ENCODE peak calls at places on chromosomes 12 and 14, in eight cellular contexts. One of them, this sample, is unnamed.
A peak's percentile ranks its signal among the peaks of the same experiment; 100 is the strongest.

GRCh38 chr12:122830517-122831214 is 4.6 kb upstream of the HIP1R start:
- DNase-seq in HCT116: peak; percentile 87
- DNase-seq in H9: no peak
- DNase-seq in astrocyte: peak; percentile 73
- DNase-seq in fibroblast of lung: peak; percentile 98
- DNase-seq in neural progenitor cell: no peak
- DNase-seq in GM23248: peak; percentile 94
- DNase-seq in GM23338: no peak
- DNase-seq in this sample: peak; percentile 96

GRCh38 chr12:10094648-10095047 is 4.1 kb downstream of the CLEC1A start:
- DNase-seq in neural progenitor cell: no peak
- DNase-seq in HCT116: no peak
- DNase-seq in GM23338: no peak
- DNase-seq in GM23248: no peak
- DNase-seq in H9: no peak
- DNase-seq in fibroblast of lung: no peak
- DNase-seq in astrocyte: no peak
- DNase-seq in this sample: no peak

GRCh38 chr14:100246809-100247428 is 8.0 kb downstream of the YY1 start:
- DNase-seq in HCT116: peak; percentile 48
- DNase-seq in fibroblast of lung: peak; percentile 43
- DNase-seq in astrocyte: no peak
- DNase-seq in neural progenitor cell: peak; percentile 69
- DNase-seq in GM23248: peak; percentile 61
- DNase-seq in H9: peak; percentile 34
- DNase-seq in GM23338: peak; percentile 92
- DNase-seq in this sample: peak; percentile 47

GRCh38 chr12:47573146-47573659 is 132.6 kb downstream of the RPAP3 start:
- DNase-seq in H9: no peak
- DNase-seq in GM23338: no peak
- DNase-seq in GM23248: no peak
- DNase-seq in fibroblast of lung: no peak
- DNase-seq in astrocyte: no peak
- DNase-seq in HCT116: no peak
- DNase-seq in neural progenitor cell: no peak
- DNase-seq in this sample: no peak

GRCh38 chr12:124925117-124925516 is 10.7 kb upstream of the UBC start:
- DNase-seq in GM23248: no peak
- DNase-seq in HCT116: no peak
- DNase-seq in H9: no peak
- DNase-seq in fibroblast of lung: no peak
- DNase-seq in neural progenitor cell: no peak
- DNase-seq in GM23338: no peak
- DNase-seq in astrocyte: no peak
- DNase-seq in this sample: no peak

GRCh38 chr12:114767081-114767480 is 83.1 kb upstream of the TBX3 start:
- DNase-seq in HCT116: no peak
- DNase-seq in astrocyte: no peak
- DNase-seq in GM23248: no peak
- DNase-seq in H9: no peak
- DNase-seq in GM23338: no peak
- DNase-seq in neural progenitor cell: no peak
- DNase-seq in fibroblast of lung: no peak
- DNase-seq in this sample: no peak

GRCh38 chr14:35285168-35285990 is 6.8 kb upstream of the PSMA6 start:
- DNase-seq in HCT116: no peak
- DNase-seq in astrocyte: no peak
- DNase-seq in H9: no peak
- DNase-seq in neural progenitor cell: no peak
- DNase-seq in fibroblast of lung: no peak
- DNase-seq in GM23338: no peak
- DNase-seq in GM23248: peak; percentile 30
- DNase-seq in this sample: peak; percentile 18

GRCh38 chr14:24398943-24399801 is at the start of gene NYNRIN:
- DNase-seq in astrocyte: peak; percentile 16
- DNase-seq in neural progenitor cell: peak; percentile 84
- DNase-seq in GM23338: peak; percentile 41
- DNase-seq in fibroblast of lung: no peak
- DNase-seq in GM23248: peak; percentile 58
- DNase-seq in H9: peak; percentile 73
- DNase-seq in HCT116: no peak
- DNase-seq in this sample: no peak

GRCh38 chr12:3077572-3078081 is 448 bp downstream of the TSPAN9 start:
- DNase-seq in neural progenitor cell: no peak
- DNase-seq in GM23338: peak; percentile 42
- DNase-seq in fibroblast of lung: peak; percentile 85
- DNase-seq in astrocyte: peak; percentile 28
- DNase-seq in H9: peak; percentile 39
- DNase-seq in HCT116: no peak
- DNase-seq in GM23248: peak; percentile 47
- DNase-seq in this sample: no peak

GRCh38 chr14:44988694-44989093 is 26.7 kb downstream of the TOGARAM1 start:
- DNase-seq in GM23248: no peak
- DNase-seq in neural progenitor cell: peak; percentile 22
- DNase-seq in H9: no peak
- DNase-seq in GM23338: no peak
- DNase-seq in fibroblast of lung: no peak
- DNase-seq in HCT116: no peak
- DNase-seq in astrocyte: no peak
- DNase-seq in this sample: no peak

GRCh38 chr12:51399893-51400292 is 8.7 kb upstream of the GALNT6 start:
- DNase-seq in GM23248: no peak
- DNase-seq in fibroblast of lung: no peak
- DNase-seq in H9: peak; percentile 20
- DNase-seq in GM23338: no peak
- DNase-seq in neural progenitor cell: no peak
- DNase-seq in astrocyte: no peak
- DNase-seq in HCT116: no peak
- DNase-seq in this sample: no peak

GRCh38 chr12:105978686-105979085 is 160.1 kb downstream of the NUAK1 start:
- DNase-seq in HCT116: no peak
- DNase-seq in GM23338: no peak
- DNase-seq in neural progenitor cell: no peak
- DNase-seq in GM23248: no peak
- DNase-seq in fibroblast of lung: peak; percentile 68
- DNase-seq in astrocyte: peak; percentile 52
- DNase-seq in H9: no peak
- DNase-seq in this sample: peak; percentile 34

GRCh38 chr14:94011795-94012194 is 14.3 kb upstream of the OTUB2 start:
- DNase-seq in neural progenitor cell: no peak
- DNase-seq in fibroblast of lung: no peak
- DNase-seq in H9: no peak
- DNase-seq in GM23338: no peak
- DNase-seq in HCT116: no peak
- DNase-seq in astrocyte: peak; percentile 36
- DNase-seq in GM23248: peak; percentile 59
- DNase-seq in this sample: peak; percentile 21

GRCh38 chr12:80966001-80966400 is 28.3 kb upstream of the LIN7A start:
- DNase-seq in GM23338: peak; percentile 80
- DNase-seq in HCT116: no peak
- DNase-seq in H9: peak; percentile 73
- DNase-seq in astrocyte: no peak
- DNase-seq in neural progenitor cell: peak; percentile 20
- DNase-seq in GM23248: no peak
- DNase-seq in fibroblast of lung: no peak
- DNase-seq in this sample: no peak

GRCh38 chr14:104094709-104095425 is 9.4 kb downstream of the ASPG start:
- DNase-seq in astrocyte: no peak
- DNase-seq in GM23338: peak; percentile 80
- DNase-seq in H9: peak; percentile 89
- DNase-seq in GM23248: peak; percentile 55
- DNase-seq in neural progenitor cell: peak; percentile 82
- DNase-seq in HCT116: no peak
- DNase-seq in fibroblast of lung: peak; percentile 25
- DNase-seq in this sample: peak; percentile 26

GRCh38 chr12:108828774-108829173 is 28.6 kb downstream of the SSH1 start:
- DNase-seq in H9: no peak
- DNase-seq in fibroblast of lung: peak; percentile 74
- DNase-seq in GM23338: no peak
- DNase-seq in neural progenitor cell: no peak
- DNase-seq in astrocyte: peak; percentile 94
- DNase-seq in HCT116: peak; percentile 75
- DNase-seq in GM23248: peak; percentile 87
- DNase-seq in this sample: no peak

GRCh38 chr14:77498984-77499527 is 440 bp upstream of the ISM2 start:
- DNase-seq in HCT116: no peak
- DNase-seq in GM23338: peak; percentile 62
- DNase-seq in neural progenitor cell: peak; percentile 76
- DNase-seq in astrocyte: no peak
- DNase-seq in H9: peak; percentile 50
- DNase-seq in GM23248: peak; percentile 32
- DNase-seq in fibroblast of lung: no peak
- DNase-seq in this sample: no peak

GRCh38 chr14:23207146-23207540 is 23.7 kb upstream of the SLC7A8 start:
- DNase-seq in GM23248: no peak
- DNase-seq in astrocyte: no peak
- DNase-seq in fibroblast of lung: no peak
- DNase-seq in GM23338: peak; percentile 70
- DNase-seq in neural progenitor cell: no peak
- DNase-seq in HCT116: no peak
- DNase-seq in H9: no peak
- DNase-seq in this sample: no peak
- H2AFZ ChIP-seq in GM23248: no peak overlapping the region
- H2AFZ ChIP-seq in astrocyte: no peak overlapping the region
- H2AFZ ChIP-seq in fibroblast of lung: no peak overlapping the region
- H2AFZ ChIP-seq in GM23338: no peak overlapping the region
- H2AFZ ChIP-seq in neural progenitor cell: peak overlapping the region; percentile 83
- H2AFZ ChIP-seq in HCT116: no peak overlapping the region
- H2AFZ ChIP-seq in H9: no peak overlapping the region
- H2AFZ ChIP-seq in this sample: no peak overlapping the region

GRCh38 chr14:105979446-105979845 is 453.1 kb downstream of the TMEM121 start:
- DNase-seq in GM23338: no peak
- DNase-seq in H9: no peak
- DNase-seq in neural progenitor cell: no peak
- DNase-seq in astrocyte: no peak
- DNase-seq in fibroblast of lung: no peak
- DNase-seq in GM23248: no peak
- DNase-seq in HCT116: no peak
- DNase-seq in this sample: no peak
- H2AFZ ChIP-seq in GM23338: no peak overlapping the region
- H2AFZ ChIP-seq in H9: no peak overlapping the region
- H2AFZ ChIP-seq in neural progenitor cell: no peak overlapping the region
- H2AFZ ChIP-seq in astrocyte: no peak overlapping the region
- H2AFZ ChIP-seq in fibroblast of lung: no peak overlapping the region
- H2AFZ ChIP-seq in GM23248: no peak overlapping the region
- H2AFZ ChIP-seq in HCT116: no peak overlapping the region
- H2AFZ ChIP-seq in this sample: no peak overlapping the region

DNA sequence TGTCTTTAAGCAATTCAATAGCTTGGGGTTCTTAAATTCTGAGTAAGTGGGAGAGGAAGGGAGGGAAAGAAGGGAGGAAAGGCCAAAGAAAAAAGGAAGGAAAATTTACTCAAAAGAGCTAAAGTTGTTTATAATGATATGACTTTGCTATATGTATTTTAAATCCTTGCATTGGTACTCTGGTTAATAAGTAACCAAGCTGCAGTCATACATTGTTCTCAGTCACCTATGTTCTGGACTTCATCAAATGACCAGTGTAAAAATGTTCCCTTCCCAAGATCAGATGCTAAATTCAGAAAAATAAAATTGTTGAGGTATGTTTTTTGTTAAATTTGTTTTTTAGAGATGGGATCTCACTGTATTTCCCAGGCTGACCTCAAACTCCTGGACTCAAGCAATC is 259.9 kb upstream of the CPNE8 start:
- DNase-seq in astrocyte: no peak
- DNase-seq in GM23338: no peak
- DNase-seq in HCT116: no peak
- DNase-seq in fibroblast of lung: no peak
- DNase-seq in H9: no peak
- DNase-seq in GM23248: no peak
- DNase-seq in neural progenitor cell: no peak
- DNase-seq in this sample: no peak
- H2AFZ ChIP-seq in astrocyte: no peak overlapping the region
- H2AFZ ChIP-seq in GM23338: no peak overlapping the region
- H2AFZ ChIP-seq in HCT116: no peak overlapping the region
- H2AFZ ChIP-seq in fibroblast of lung: no peak overlapping the region
- H2AFZ ChIP-seq in H9: no peak overlapping the region
- H2AFZ ChIP-seq in GM23248: no peak overlapping the region
- H2AFZ ChIP-seq in neural progenitor cell: no peak overlapping the region
- H2AFZ ChIP-seq in this sample: no peak overlapping the region

GRCh38 chr12:95829395-95829794 is 29.4 kb upstream of the SNRPF start:
- DNase-seq in fibroblast of lung: no peak
- DNase-seq in H9: no peak
- DNase-seq in astrocyte: no peak
- DNase-seq in GM23248: no peak
- DNase-seq in HCT116: no peak
- DNase-seq in neural progenitor cell: no peak
- DNase-seq in GM23338: no peak
- DNase-seq in this sample: no peak

GRCh38 chr12:95834572-95834971 is 24.2 kb upstream of the SNRPF start:
- DNase-seq in GM23338: no peak
- DNase-seq in H9: no peak
- DNase-seq in GM23248: no peak
- DNase-seq in HCT116: no peak
- DNase-seq in astrocyte: no peak
- DNase-seq in fibroblast of lung: no peak
- DNase-seq in neural progenitor cell: no peak
- DNase-seq in this sample: no peak

GRCh38 chr12:95836185-95836609 is 22.6 kb upstream of the SNRPF start:
- DNase-seq in astrocyte: peak; percentile 83
- DNase-seq in neural progenitor cell: no peak
- DNase-seq in GM23248: peak; percentile 85
- DNase-seq in fibroblast of lung: peak; percentile 35
- DNase-seq in GM23338: no peak
- DNase-seq in HCT116: no peak
- DNase-seq in H9: no peak
- DNase-seq in this sample: peak; percentile 80

DNA sequence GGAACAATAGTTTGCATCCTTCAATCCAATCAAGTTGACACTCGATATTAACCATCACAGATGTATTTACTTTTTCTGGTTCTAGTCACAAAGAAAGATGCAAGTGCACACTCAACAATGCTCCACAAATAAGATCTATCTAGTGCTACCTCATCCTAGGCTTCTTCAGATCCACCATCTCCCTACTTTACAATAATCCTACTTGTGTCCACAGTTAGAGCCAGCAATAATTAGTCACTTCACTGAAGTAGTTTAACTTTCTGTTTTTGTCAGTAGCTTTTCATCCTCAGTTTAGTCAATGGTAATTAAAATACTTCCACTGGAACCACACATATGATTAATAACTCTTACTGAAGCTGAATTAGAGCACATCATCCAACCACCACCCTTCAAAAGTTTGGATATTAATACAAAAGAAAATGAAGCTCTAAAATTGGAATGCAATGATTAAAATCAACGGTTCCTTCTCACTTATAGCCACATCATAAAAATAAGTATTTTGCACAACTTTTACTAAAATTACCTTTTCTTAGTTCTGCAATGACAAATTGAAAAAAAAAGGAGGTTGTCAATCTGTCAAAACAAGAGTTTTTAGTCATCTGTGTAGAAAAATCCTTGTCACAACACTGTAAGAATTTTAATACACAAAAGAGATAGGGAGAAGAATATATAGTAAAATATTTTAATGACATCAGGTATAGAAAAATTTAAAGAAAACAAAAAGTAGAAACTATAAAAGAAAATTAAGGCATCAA is 28.2 kb upstream of the SNRPF start:
- DNase-seq in neural progenitor cell: no peak
- DNase-seq in GM23248: no peak
- DNase-seq in GM23338: no peak
- DNase-seq in HCT116: no peak
- DNase-seq in H9: no peak
- DNase-seq in astrocyte: no peak
- DNase-seq in fibroblast of lung: no peak
- DNase-seq in this sample: no peak
- H2AFZ ChIP-seq in neural progenitor cell: no peak overlapping the region
- H2AFZ ChIP-seq in GM23248: no peak overlapping the region
- H2AFZ ChIP-seq in GM23338: no peak overlapping the region
- H2AFZ ChIP-seq in HCT116: no peak overlapping the region
- H2AFZ ChIP-seq in H9: no peak overlapping the region
- H2AFZ ChIP-seq in astrocyte: no peak overlapping the region
- H2AFZ ChIP-seq in fibroblast of lung: no peak overlapping the region
- H2AFZ ChIP-seq in this sample: no peak overlapping the region

GRCh38 chr12:130650131-130650530 is 66.0 kb downstream of the RIMBP2 start:
- DNase-seq in H9: no peak
- DNase-seq in neural progenitor cell: no peak
- DNase-seq in fibroblast of lung: no peak
- DNase-seq in HCT116: no peak
- DNase-seq in astrocyte: no peak
- DNase-seq in GM23248: no peak
- DNase-seq in GM23338: no peak
- DNase-seq in this sample: no peak
- H2AFZ ChIP-seq in H9: no peak overlapping the region
- H2AFZ ChIP-seq in neural progenitor cell: peak overlapping the region; percentile 63
- H2AFZ ChIP-seq in fibroblast of lung: no peak overlapping the region
- H2AFZ ChIP-seq in HCT116: no peak overlapping the region
- H2AFZ ChIP-seq in astrocyte: no peak overlapping the region
- H2AFZ ChIP-seq in GM23248: no peak overlapping the region
- H2AFZ ChIP-seq in GM23338: no peak overlapping the region
- H2AFZ ChIP-seq in this sample: no peak overlapping the region